ENCODE peak calls at places on chromosomes 4 and X, in ten cellular contexts. B is RCC 7860, X is kidney glomerular epithelial cell, G is tibial nerve, V is lower leg skin, I is progenitor cell of endocrine pancreas, Z is left ventricle myocardium superior, K is EL, S is vagina, W is fibroblast of the aortic adventitia. O is an unnamed sample.

GRCh38 chr4:16908377-16909021 is 10.1 kb upstream of the LDB2 start:
- DNase-seq in B (no peak), X (no peak), G (no peak), V (no peak), I (no peak), Z (no peak), K (no peak), S (no peak), W (no peak), O (no peak)

GRCh38 chr4:119034276-119035008 is 101.2 kb upstream of the MYOZ2 start:
- DNase-seq in B (no peak), X (no peak), G (no peak), V (no peak), I (no peak), Z (no peak), K (peak), S (no peak), W (no peak), O (no peak)

GRCh38 chrX:116272328-116272727 is 101.8 kb downstream of the AGTR2 start:
- DNase-seq in B (peak), X (no peak), G (no peak), V (no peak), I (no peak), Z (no peak), K (peak), S (no peak), W (peak), O (no peak)

GRCh38 chr4:29066856-29067255 is 1653.3 kb upstream of the PCDH7 start:
- DNase-seq in B (no peak), X (no peak), G (no peak), V (no peak), I (no peak), Z (no peak), K (peak), S (no peak), W (peak), O (no peak)

GRCh38 chr4:124183926-124184325 is 528.6 kb downstream of the ANKRD50 start:
- DNase-seq in B (no peak), X (no peak), G (no peak), V (no peak), I (no peak), Z (no peak), K (no peak), S (no peak), W (no peak), O (no peak)

GRCh38 chr4:121789960-121790829 is 10.9 kb upstream of the EXOSC9 start:
- DNase-seq in B (peak), X (peak), G (no peak), V (no peak), I (no peak), Z (no peak), K (peak), S (no peak), W (peak), O (no peak)

GRCh38 chr4:183337833-183338232 is 15.6 kb upstream of the CLDN24 start:
- DNase-seq in B (no peak), X (no peak), G (no peak), V (peak), I (no peak), Z (no peak), K (no peak), S (no peak), W (no peak), O (no peak)

GRCh38 chrX:24264383-24264782 is 49.5 kb downstream of the SUPT20HL2 start:
- DNase-seq in B (peak), X (no peak), G (no peak), V (no peak), I (no peak), Z (no peak), K (no peak), S (no peak), W (no peak), O (no peak)

GRCh38 chr4:129901205-129901604 is 805.3 kb downstream of the C4orf33 start:
- DNase-seq in B (no peak), X (no peak), G (no peak), V (no peak), I (no peak), Z (no peak), K (no peak), S (no peak), W (no peak), O (no peak)

GRCh38 chr4:20554134-20554533 is 146.1 kb upstream of the PACRGL start:
- DNase-seq in B (no peak), X (no peak), G (no peak), V (no peak), I (no peak), Z (no peak), K (no peak), S (no peak), W (no peak), O (no peak)

GRCh38 chrX:10884246-10884645 is 226.9 kb upstream of the HCCS start:
- DNase-seq in B (no peak), X (no peak), G (no peak), V (no peak), I (no peak), Z (no peak), K (no peak), S (no peak), W (peak), O (no peak)

GRCh38 chrX:11564546-11564945 is 101.2 kb downstream of the ARHGAP6 start:
- DNase-seq in B (no peak), X (no peak), G (no peak), V (no peak), I (no peak), Z (no peak), K (no peak), S (no peak), W (peak), O (no peak)

GRCh38 chr4:6770581-6771228 is 11.8 kb upstream of the KIAA0232 start:
- DNase-seq in B (no peak), X (no peak), G (no peak), V (no peak), I (no peak), Z (no peak), K (no peak), S (no peak), W (no peak), O (no peak)

GRCh38 chrX:70592091-70592490 is 147.5 kb downstream of the DLG3 start:
- DNase-seq in B (no peak), X (no peak), G (no peak), V (no peak), I (no peak), Z (no peak), K (peak), S (no peak), W (peak), O (peak)

GRCh38 chr4:153161599-153161971 is 42.7 kb upstream of the TRIM2 start:
- DNase-seq in B (no peak), X (no peak), G (no peak), V (no peak), I (no peak), Z (no peak), K (no peak), S (no peak), W (peak), O (no peak)

GRCh38 chrX:41293269-41293668 is 40.7 kb upstream of the DDX3X start:
- DNase-seq in B (no peak), X (no peak), G (no peak), V (no peak), I (no peak), Z (no peak), K (peak), S (no peak), W (no peak), O (no peak)

GRCh38 chr4:144504853-144505252 is 141.1 kb upstream of the HHIP start:
- DNase-seq in B (no peak), X (no peak), G (no peak), V (no peak), I (no peak), Z (no peak), K (no peak), S (no peak), W (no peak), O (no peak)

GRCh38 chr4:22217480-22217879 is 268.9 kb upstream of the KCNIP4 start:
- DNase-seq in B (no peak), X (no peak), G (no peak), V (no peak), I (no peak), Z (no peak), K (no peak), S (no peak), W (no peak), O (no peak)

GRCh38 chr4:87304659-87305277 is 17.9 kb downstream of the HSD17B13 start:
- DNase-seq in B (no peak), X (peak), G (no peak), V (no peak), I (no peak), Z (no peak), K (no peak), S (no peak), W (peak), O (no peak)

GRCh38 chr4:52968696-52969095 is 106.6 kb downstream of the RASL11B start:
- DNase-seq in B (no peak), X (no peak), G (no peak), V (no peak), I (no peak), Z (no peak), K (no peak), S (no peak), W (no peak), O (no peak)

GRCh38 chrX:75303795-75304194 is 29.9 kb downstream of the UPRT start:
- DNase-seq in B (no peak), X (peak), G (no peak), V (no peak), I (no peak), Z (no peak), K (peak), S (no peak), W (peak), O (no peak)

GRCh38 chr4:111849726-111850284 is 295.4 kb upstream of the FAM241A start:
- DNase-seq in B (no peak), X (no peak), G (no peak), V (no peak), I (no peak), Z (no peak), K (no peak), S (no peak), W (no peak), O (no peak)

GRCh38 chr4:139919513-139919912 is 234.5 kb downstream of the MAML3 start:
- DNase-seq in B (no peak), X (peak), G (no peak), V (no peak), I (no peak), Z (no peak), K (peak), S (no peak), W (peak), O (no peak)

GRCh38 chr4:112423591-112423990 is 92.4 kb downstream of the NEUROG2 start:
- DNase-seq in B (no peak), X (no peak), G (no peak), V (no peak), I (no peak), Z (no peak), K (no peak), S (no peak), W (peak), O (no peak)

GRCh38 chrX:151828434-151829080 is 84.1 kb upstream of the MAGEA4 start:
- DNase-seq in B (no peak), X (no peak), G (no peak), V (no peak), I (no peak), Z (no peak), K (peak), S (no peak), W (peak), O (no peak)

GRCh38 chrX:51002160-51002632 is 91.7 kb downstream of the BMP15 start:
- DNase-seq in B (no peak), X (no peak), G (peak), V (no peak), I (no peak), Z (peak), K (no peak), S (no peak), W (no peak), O (no peak)

GRCh38 chrX:110201799-110202198 is 116.1 kb downstream of the AMMECR1 start:
- DNase-seq in B (no peak), X (no peak), G (no peak), V (no peak), I (no peak), Z (no peak), K (no peak), S (no peak), W (peak), O (no peak)

GRCh38 chrX:42869011-42869410 is 91.0 kb upstream of the PPP1R2C start:
- DNase-seq in B (no peak), X (no peak), G (no peak), V (no peak), I (no peak), Z (no peak), K (no peak), S (no peak), W (no peak), O (no peak)

GRCh38 chr4:175530655-175531054 is 281.4 kb downstream of the GPM6A start:
- DNase-seq in B (no peak), X (no peak), G (no peak), V (no peak), I (no peak), Z (no peak), K (no peak), S (no peak), W (peak), O (no peak)

GRCh38 chr4:82493721-82494425 is 63.5 kb downstream of the ENOPH1 start:
- DNase-seq in B (no peak), X (no peak), G (no peak), V (no peak), I (no peak), Z (no peak), K (peak), S (no peak), W (peak), O (no peak)